ENCODE peak calls at places on chromosomes 4 and X, in ten cellular contexts. One of them, this sample, is unnamed.
A peak's percentile ranks its signal among the peaks of the same experiment; 100 is the strongest.

GRCh38 chr4:70994387-70995099 is 1.1 kb downstream of the DCK start:
- DNase-seq in fibroblast of pulmonary artery: no peak
- DNase-seq in astrocyte of the spinal cord: no peak
- DNase-seq in Calu3: no peak
- DNase-seq in fibroblast of villous mesenchyme: no peak
- DNase-seq in left lung: no peak
- DNase-seq in tibial nerve: no peak
- DNase-seq in dorsolateral prefrontal cortex: no peak
- DNase-seq in body of pancreas: no peak
- DNase-seq in brain microvascular endothelial cell: no peak
- DNase-seq in this sample: no peak

GRCh38 chr4:40606239-40606767 is 23.4 kb downstream of the RBM47 start:
- DNase-seq in brain microvascular endothelial cell: no peak
- DNase-seq in left lung: no peak
- DNase-seq in dorsolateral prefrontal cortex: no peak
- DNase-seq in fibroblast of villous mesenchyme: no peak
- DNase-seq in tibial nerve: no peak
- DNase-seq in body of pancreas: no peak
- DNase-seq in fibroblast of pulmonary artery: no peak
- DNase-seq in astrocyte of the spinal cord: no peak
- DNase-seq in Calu3: no peak
- DNase-seq in this sample: no peak

GRCh38 chrX:26922278-26922677 is 540.9 kb downstream of the PPP4R3C start:
- DNase-seq in fibroblast of villous mesenchyme: peak; percentile 41
- DNase-seq in brain microvascular endothelial cell: peak; percentile 74
- DNase-seq in Calu3: no peak
- DNase-seq in dorsolateral prefrontal cortex: no peak
- DNase-seq in tibial nerve: no peak
- DNase-seq in fibroblast of pulmonary artery: peak; percentile 8
- DNase-seq in astrocyte of the spinal cord: peak; percentile 41
- DNase-seq in body of pancreas: no peak
- DNase-seq in left lung: no peak
- DNase-seq in this sample: no peak

GRCh38 chr4:5751918-5752802 is 41.2 kb downstream of the EVC start:
- DNase-seq in left lung: no peak
- DNase-seq in fibroblast of pulmonary artery: peak; percentile 74
- DNase-seq in Calu3: no peak
- DNase-seq in astrocyte of the spinal cord: peak; percentile 77
- DNase-seq in fibroblast of villous mesenchyme: peak; percentile 80
- DNase-seq in brain microvascular endothelial cell: peak; percentile 54
- DNase-seq in body of pancreas: no peak
- DNase-seq in dorsolateral prefrontal cortex: no peak
- DNase-seq in tibial nerve: no peak
- DNase-seq in this sample: no peak

GRCh38 chrX:28981952-28982351 is 394.7 kb downstream of the IL1RAPL1 start:
- DNase-seq in dorsolateral prefrontal cortex: no peak
- DNase-seq in brain microvascular endothelial cell: no peak
- DNase-seq in left lung: no peak
- DNase-seq in astrocyte of the spinal cord: no peak
- DNase-seq in Calu3: no peak
- DNase-seq in fibroblast of pulmonary artery: no peak
- DNase-seq in fibroblast of villous mesenchyme: no peak
- DNase-seq in body of pancreas: no peak
- DNase-seq in tibial nerve: no peak
- DNase-seq in this sample: no peak

GRCh38 chr4:38237139-38237538 is 276.9 kb downstream of the PTTG2 start:
- DNase-seq in fibroblast of pulmonary artery: peak; percentile 81
- DNase-seq in Calu3: peak; percentile 40
- DNase-seq in left lung: no peak
- DNase-seq in body of pancreas: peak; percentile 41
- DNase-seq in fibroblast of villous mesenchyme: peak; percentile 21
- DNase-seq in brain microvascular endothelial cell: peak; percentile 21
- DNase-seq in astrocyte of the spinal cord: peak; percentile 26
- DNase-seq in tibial nerve: no peak
- DNase-seq in dorsolateral prefrontal cortex: no peak
- DNase-seq in this sample: no peak

GRCh38 chr4:10730590-10730989 is 46.0 kb upstream of the CLNK start:
- DNase-seq in fibroblast of villous mesenchyme: no peak
- DNase-seq in tibial nerve: no peak
- DNase-seq in left lung: no peak
- DNase-seq in body of pancreas: no peak
- DNase-seq in Calu3: no peak
- DNase-seq in dorsolateral prefrontal cortex: no peak
- DNase-seq in brain microvascular endothelial cell: no peak
- DNase-seq in astrocyte of the spinal cord: no peak
- DNase-seq in fibroblast of pulmonary artery: no peak
- DNase-seq in this sample: no peak

GRCh38 chrX:66191563-66191962 is 27.5 kb downstream of the HEPH start:
- DNase-seq in astrocyte of the spinal cord: no peak
- DNase-seq in body of pancreas: no peak
- DNase-seq in brain microvascular endothelial cell: no peak
- DNase-seq in tibial nerve: no peak
- DNase-seq in left lung: no peak
- DNase-seq in fibroblast of pulmonary artery: no peak
- DNase-seq in Calu3: no peak
- DNase-seq in fibroblast of villous mesenchyme: no peak
- DNase-seq in dorsolateral prefrontal cortex: no peak
- DNase-seq in this sample: no peak

GRCh38 chr4:107808572-107808971 is 16.2 kb upstream of the SGMS2 start:
- DNase-seq in fibroblast of villous mesenchyme: no peak
- DNase-seq in dorsolateral prefrontal cortex: no peak
- DNase-seq in astrocyte of the spinal cord: no peak
- DNase-seq in tibial nerve: no peak
- DNase-seq in body of pancreas: peak; percentile 22
- DNase-seq in fibroblast of pulmonary artery: no peak
- DNase-seq in brain microvascular endothelial cell: no peak
- DNase-seq in left lung: no peak
- DNase-seq in Calu3: peak; percentile 52
- DNase-seq in this sample: no peak

GRCh38 chr4:132332932-132333722 is 816.0 kb upstream of the PCDH10 start:
- DNase-seq in fibroblast of pulmonary artery: peak; percentile 20
- DNase-seq in brain microvascular endothelial cell: no peak
- DNase-seq in Calu3: no peak
- DNase-seq in left lung: no peak
- DNase-seq in astrocyte of the spinal cord: peak; percentile 30
- DNase-seq in body of pancreas: no peak
- DNase-seq in fibroblast of villous mesenchyme: peak; percentile 11
- DNase-seq in tibial nerve: no peak
- DNase-seq in dorsolateral prefrontal cortex: no peak
- DNase-seq in this sample: no peak

GRCh38 chr4:132642196-132642817 is 506.8 kb upstream of the PCDH10 start:
- DNase-seq in astrocyte of the spinal cord: peak; percentile 61
- DNase-seq in brain microvascular endothelial cell: peak; percentile 22
- DNase-seq in fibroblast of villous mesenchyme: peak; percentile 16
- DNase-seq in left lung: no peak
- DNase-seq in Calu3: peak; percentile 23
- DNase-seq in body of pancreas: peak; percentile 16
- DNase-seq in tibial nerve: peak; percentile 22
- DNase-seq in fibroblast of pulmonary artery: peak; percentile 65
- DNase-seq in dorsolateral prefrontal cortex: no peak
- DNase-seq in this sample: no peak

GRCh38 chr4:157300678-157301077 is 80.2 kb downstream of the GRIA2 start:
- DNase-seq in body of pancreas: no peak
- DNase-seq in dorsolateral prefrontal cortex: no peak
- DNase-seq in brain microvascular endothelial cell: no peak
- DNase-seq in fibroblast of villous mesenchyme: no peak
- DNase-seq in Calu3: no peak
- DNase-seq in fibroblast of pulmonary artery: no peak
- DNase-seq in astrocyte of the spinal cord: no peak
- DNase-seq in tibial nerve: no peak
- DNase-seq in left lung: no peak
- DNase-seq in this sample: no peak

GRCh38 chr4:142817442-142817841 is 28.7 kb downstream of the INPP4B start:
- DNase-seq in left lung: no peak
- DNase-seq in body of pancreas: peak; percentile 13
- DNase-seq in tibial nerve: peak; percentile 12
- DNase-seq in astrocyte of the spinal cord: peak; percentile 92
- DNase-seq in brain microvascular endothelial cell: peak; percentile 88
- DNase-seq in dorsolateral prefrontal cortex: no peak
- DNase-seq in Calu3: peak; percentile 41
- DNase-seq in fibroblast of villous mesenchyme: peak; percentile 83
- DNase-seq in fibroblast of pulmonary artery: peak; percentile 93
- DNase-seq in this sample: peak; percentile 63

GRCh38 chrX:152907084-152907651 is 9.3 kb downstream of the ZNF185 start:
- DNase-seq in fibroblast of pulmonary artery: peak; percentile 73
- DNase-seq in dorsolateral prefrontal cortex: peak; percentile 76
- DNase-seq in fibroblast of villous mesenchyme: peak; percentile 66
- DNase-seq in astrocyte of the spinal cord: peak; percentile 79
- DNase-seq in Calu3: no peak
- DNase-seq in brain microvascular endothelial cell: peak; percentile 81
- DNase-seq in left lung: no peak
- DNase-seq in tibial nerve: no peak
- DNase-seq in body of pancreas: no peak
- DNase-seq in this sample: no peak

GRCh38 chr4:20354120-20354519 is 102.4 kb downstream of the SLIT2 start:
- DNase-seq in left lung: no peak
- DNase-seq in dorsolateral prefrontal cortex: no peak
- DNase-seq in tibial nerve: no peak
- DNase-seq in body of pancreas: no peak
- DNase-seq in fibroblast of villous mesenchyme: no peak
- DNase-seq in astrocyte of the spinal cord: peak; percentile 50
- DNase-seq in fibroblast of pulmonary artery: no peak
- DNase-seq in brain microvascular endothelial cell: no peak
- DNase-seq in Calu3: no peak
- DNase-seq in this sample: no peak

GRCh38 chrX:34884693-34885277 is 57.8 kb upstream of the FAM47B start:
- DNase-seq in dorsolateral prefrontal cortex: no peak
- DNase-seq in fibroblast of pulmonary artery: peak; percentile 82
- DNase-seq in body of pancreas: no peak
- DNase-seq in left lung: no peak
- DNase-seq in brain microvascular endothelial cell: peak; percentile 71
- DNase-seq in fibroblast of villous mesenchyme: peak; percentile 62
- DNase-seq in tibial nerve: peak; percentile 4
- DNase-seq in Calu3: no peak
- DNase-seq in astrocyte of the spinal cord: peak; percentile 84
- DNase-seq in this sample: no peak
- TF ChIP-seq CTCF in dorsolateral prefrontal cortex: no peak
- TF ChIP-seq CTCF in fibroblast of pulmonary artery: no peak
- TF ChIP-seq CTCF in body of pancreas: no peak
- TF ChIP-seq CTCF in left lung: no peak
- TF ChIP-seq CTCF in brain microvascular endothelial cell: no peak
- TF ChIP-seq CTCF in fibroblast of villous mesenchyme: no peak
- TF ChIP-seq CTCF in tibial nerve: no peak
- TF ChIP-seq CTCF in Calu3: no peak
- TF ChIP-seq CTCF in astrocyte of the spinal cord: no peak
- TF ChIP-seq CTCF in this sample: no peak

GRCh38 chr4:155748039-155748438 is 10.8 kb upstream of the GUCY1B1 start:
- DNase-seq in astrocyte of the spinal cord: no peak
- DNase-seq in brain microvascular endothelial cell: no peak
- DNase-seq in dorsolateral prefrontal cortex: no peak
- DNase-seq in body of pancreas: no peak
- DNase-seq in fibroblast of villous mesenchyme: no peak
- DNase-seq in tibial nerve: no peak
- DNase-seq in Calu3: no peak
- DNase-seq in fibroblast of pulmonary artery: no peak
- DNase-seq in left lung: no peak
- DNase-seq in this sample: no peak

GRCh38 chr4:155745984-155746383 is 12.8 kb upstream of the GUCY1B1 start:
- DNase-seq in left lung: no peak
- DNase-seq in dorsolateral prefrontal cortex: no peak
- DNase-seq in brain microvascular endothelial cell: peak; percentile 1
- DNase-seq in astrocyte of the spinal cord: peak; percentile 27
- DNase-seq in body of pancreas: no peak
- DNase-seq in fibroblast of villous mesenchyme: peak; percentile 32
- DNase-seq in fibroblast of pulmonary artery: no peak
- DNase-seq in tibial nerve: no peak
- DNase-seq in Calu3: peak; percentile 33
- DNase-seq in this sample: no peak

GRCh38 chr4:155738548-155738947 is 20.3 kb upstream of the GUCY1B1 start:
- DNase-seq in fibroblast of pulmonary artery: no peak
- DNase-seq in body of pancreas: no peak
- DNase-seq in brain microvascular endothelial cell: no peak
- DNase-seq in Calu3: no peak
- DNase-seq in tibial nerve: no peak
- DNase-seq in dorsolateral prefrontal cortex: no peak
- DNase-seq in fibroblast of villous mesenchyme: peak; percentile 69
- DNase-seq in left lung: no peak
- DNase-seq in astrocyte of the spinal cord: peak; percentile 53
- DNase-seq in this sample: no peak

GRCh38 chr4:155741546-155741945 is 17.3 kb upstream of the GUCY1B1 start:
- DNase-seq in fibroblast of villous mesenchyme: no peak
- DNase-seq in Calu3: no peak
- DNase-seq in brain microvascular endothelial cell: no peak
- DNase-seq in fibroblast of pulmonary artery: no peak
- DNase-seq in left lung: no peak
- DNase-seq in body of pancreas: no peak
- DNase-seq in dorsolateral prefrontal cortex: no peak
- DNase-seq in astrocyte of the spinal cord: no peak
- DNase-seq in tibial nerve: no peak
- DNase-seq in this sample: no peak

GRCh38 chr4:155742310-155743015 is 16.4 kb upstream of the GUCY1B1 start:
- DNase-seq in dorsolateral prefrontal cortex: no peak
- DNase-seq in fibroblast of pulmonary artery: no peak
- DNase-seq in fibroblast of villous mesenchyme: no peak
- DNase-seq in astrocyte of the spinal cord: no peak
- DNase-seq in left lung: no peak
- DNase-seq in tibial nerve: no peak
- DNase-seq in body of pancreas: no peak
- DNase-seq in brain microvascular endothelial cell: no peak
- DNase-seq in Calu3: no peak
- DNase-seq in this sample: no peak
- TF ChIP-seq CTCF in dorsolateral prefrontal cortex: no peak
- TF ChIP-seq CTCF in fibroblast of pulmonary artery: no peak
- TF ChIP-seq CTCF in fibroblast of villous mesenchyme: peak; percentile 25
- TF ChIP-seq CTCF in astrocyte of the spinal cord: peak; percentile 18
- TF ChIP-seq CTCF in left lung: no peak
- TF ChIP-seq CTCF in tibial nerve: no peak
- TF ChIP-seq CTCF in body of pancreas: no peak
- TF ChIP-seq CTCF in brain microvascular endothelial cell: peak; percentile 45
- TF ChIP-seq CTCF in Calu3: no peak
- TF ChIP-seq CTCF in this sample: no peak

DNA sequence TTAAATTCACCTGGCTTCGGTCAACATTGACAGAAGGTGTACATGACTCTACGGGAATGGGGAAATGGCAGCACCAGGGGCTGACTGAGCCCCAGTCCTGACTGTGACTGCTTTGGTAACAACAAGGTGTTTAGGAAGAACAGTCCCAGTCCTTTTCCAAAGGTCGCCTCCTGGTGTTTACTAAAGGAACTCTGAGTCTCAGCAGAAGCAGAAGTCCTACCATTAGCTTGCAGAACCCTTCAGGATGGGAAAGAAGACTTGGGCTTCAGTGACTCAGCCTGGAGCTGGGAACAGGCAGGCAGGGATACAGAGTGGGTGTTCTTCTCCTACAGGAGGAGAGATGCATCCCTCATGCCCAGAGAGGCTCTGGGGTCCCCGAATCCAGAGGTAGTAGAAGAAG is 103.3 kb downstream of the MGST2 start:
- DNase-seq in brain microvascular endothelial cell: no peak
- DNase-seq in tibial nerve: no peak
- DNase-seq in dorsolateral prefrontal cortex: no peak
- DNase-seq in astrocyte of the spinal cord: no peak
- DNase-seq in left lung: no peak
- DNase-seq in Calu3: no peak
- DNase-seq in fibroblast of villous mesenchyme: no peak
- DNase-seq in fibroblast of pulmonary artery: no peak
- DNase-seq in body of pancreas: no peak
- DNase-seq in this sample: no peak
- TF ChIP-seq CTCF in brain microvascular endothelial cell: peak; percentile 45
- TF ChIP-seq CTCF in tibial nerve: no peak
- TF ChIP-seq CTCF in dorsolateral prefrontal cortex: no peak
- TF ChIP-seq CTCF in astrocyte of the spinal cord: peak; percentile 14
- TF ChIP-seq CTCF in left lung: no peak
- TF ChIP-seq CTCF in Calu3: no peak
- TF ChIP-seq CTCF in fibroblast of villous mesenchyme: peak; percentile 10
- TF ChIP-seq CTCF in fibroblast of pulmonary artery: peak; percentile 21
- TF ChIP-seq CTCF in body of pancreas: no peak
- TF ChIP-seq CTCF in this sample: no peak

GRCh38 chr4:128427832-128428366 is 140.3 kb upstream of the PGRMC2 start:
- DNase-seq in fibroblast of villous mesenchyme: peak; percentile 81
- DNase-seq in dorsolateral prefrontal cortex: no peak
- DNase-seq in body of pancreas: peak; percentile 75
- DNase-seq in astrocyte of the spinal cord: peak; percentile 64
- DNase-seq in brain microvascular endothelial cell: peak; percentile 55
- DNase-seq in Calu3: peak; percentile 65
- DNase-seq in left lung: peak; percentile 54
- DNase-seq in fibroblast of pulmonary artery: peak; percentile 86
- DNase-seq in tibial nerve: peak; percentile 15
- DNase-seq in this sample: no peak
- TF ChIP-seq CTCF in fibroblast of villous mesenchyme: peak; percentile 56
- TF ChIP-seq CTCF in dorsolateral prefrontal cortex: no peak
- TF ChIP-seq CTCF in body of pancreas: peak; percentile 48
- TF ChIP-seq CTCF in astrocyte of the spinal cord: peak; percentile 43
- TF ChIP-seq CTCF in brain microvascular endothelial cell: peak; percentile 55
- TF ChIP-seq CTCF in Calu3: peak; percentile 36
- TF ChIP-seq CTCF in left lung: peak; percentile 29
- TF ChIP-seq CTCF in fibroblast of pulmonary artery: peak; percentile 63
- TF ChIP-seq CTCF in tibial nerve: peak; percentile 20
- TF ChIP-seq CTCF in this sample: peak; percentile 22

This sample was measured in suprapubic skin.